ENCODE peak calls at places on chromosomes 7 and 10, in seven cellular contexts. Q is caudate nucleus; X is Peyer's patch; A is NCI-H524; K is activated CD8-positive, alpha-beta memory T cell treated with anti-CD3 and anti-CD28 coated beads for 4 hours; Z is activated T-cell treated with anti-CD3 and anti-CD28 coated beads, Interleukin-2, amount 50 U/mL, for 72 hours; W is NCI-H446 treated with DMSO at 0.1 percent for 48 hours. U is an unnamed sample.

GRCh38 chr7:2701832-2702593 is 14.0 kb downstream of the AMZ1 start:
- DNase-seq in A (no peak), K (no peak), W (no peak), Z (no peak), X (no peak), Q (peak; percentile 64), U (no peak)

GRCh38 chr7:770336-770735 is 43.3 kb upstream of the PRKAR1B start:
- DNase-seq in A (no peak), Q (no peak), Z (no peak), W (no peak), K (no peak), X (no peak), U (no peak)

GRCh38 chr7:37284805-37285211 is 163.9 kb downstream of the ELMO1 start:
- DNase-seq in W (no peak), K (peak; percentile 11), Z (peak; percentile 39), X (peak; percentile 81), Q (peak; percentile 41), A (peak; percentile 35), U (peak; percentile 36)

GRCh38 chr10:113566888-113567287 is 14.0 kb downstream of the HABP2 start:
- DNase-seq in Q (no peak), X (no peak), Z (no peak), A (no peak), K (no peak), W (no peak), U (no peak)

GRCh38 chr7:7190142-7190541 is 7.8 kb downstream of the C1GALT1 start:
- DNase-seq in W (no peak), Z (no peak), K (no peak), A (no peak), X (no peak), Q (no peak), U (no peak)

GRCh38 chr10:128147064-128147463 is 20.8 kb upstream of the MKI67 start:
- DNase-seq in Q (no peak), Z (no peak), A (no peak), X (no peak), W (no peak), K (no peak), U (peak; percentile 45)

GRCh38 chr10:59561397-59562121 is 148.1 kb downstream of the SLC16A9 start:
- DNase-seq in A (no peak), W (no peak), X (no peak), Z (no peak), K (no peak), Q (no peak), U (no peak)

GRCh38 chr7:128204455-128204854 is 36.6 kb upstream of the LEP start:
- DNase-seq in Q (no peak), K (no peak), X (no peak), A (no peak), W (no peak), Z (no peak), U (no peak)

GRCh38 chr7:143286522-143286890 is 1.6 kb upstream of the CASP2 start:
- DNase-seq in K (no peak), X (no peak), W (no peak), Q (no peak), A (no peak), Z (no peak), U (no peak)

GRCh38 chr7:132142006-132142405 is 434.3 kb downstream of the PLXNA4 start:
- DNase-seq in Z (no peak), W (no peak), Q (no peak), K (no peak), A (no peak), X (no peak), U (no peak)

U was measured in activated CD8-positive, alpha-beta T cell treated with anti-CD3 and anti-CD28 coated beads for 36 hours.